ENCODE peak calls at places on chromosomes 16 and 17, in six cellular contexts. M is mesendoderm, C is H1, H is H9, K is IMR-90, O is neuronal stem cell. E is an unnamed sample. For H3K4me1, the result is how much of the 10 kb centered on the place peaks cover.

GRCh38 chr16:7236824-7237410 is 95.7 kb upstream of the RBFOX1 start:
- DNase-seq in H (no peak), O (no peak), C (no peak), M (no peak), K (no peak), E (no peak)

GRCh38 chr16:15708096-15708495 is 58.1 kb downstream of the NDE1 start:
- DNase-seq in O (no peak), H (no peak), M (no peak), C (no peak), K (peak), E (peak)

GRCh38 chr17:60959011-60959410 is 281.4 kb downstream of the BCAS3 start:
- DNase-seq in O (no peak), C (no peak), K (peak), H (no peak), M (peak), E (peak)

GRCh38 chr16:47774661-47775060 is 313.5 kb downstream of the PHKB start:
- DNase-seq in K (peak), O (no peak), H (peak), M (peak), C (peak), E (peak)

GRCh38 chr16:14362774-14363371 is 267.2 kb downstream of the PARN start:
- DNase-seq in K (peak), C (no peak), O (no peak), H (no peak), M (no peak), E (no peak)

GRCh38 chr17:20935740-20936139 is 107.1 kb downstream of the USP22 start:
- DNase-seq in K (peak), O (no peak), C (no peak), M (no peak), H (no peak), E (peak)

GRCh38 chr16:57486858-57487834 is 853 bp upstream of the DOK4 start:
- DNase-seq in M (no peak), C (no peak), K (no peak), O (no peak), H (no peak), E (no peak)

GRCh38 chr17:82213251-82214011 is 789 bp upstream of the CCDC57 start:
- DNase-seq in M (peak), C (peak), K (peak), H (no peak), O (no peak), E (peak)

GRCh38 chr17:80820331-80820730 is 171.3 kb upstream of the CHMP6 start:
- DNase-seq in O (no peak), C (no peak), M (no peak), K (no peak), H (no peak), E (no peak)

GRCh38 chr17:41775394-41776226 is 10.9 kb downstream of the JUP start:
- DNase-seq in M (peak), C (peak), O (peak), H (peak), K (no peak), E (no peak)

GRCh38 chr17:41779954-41780353 is 6.6 kb downstream of the JUP start:
- DNase-seq in O (no peak), K (no peak), C (no peak), H (no peak), M (no peak), E (no peak)

GRCh38 chr17:41777579-41778188 is 8.8 kb downstream of the JUP start:
- DNase-seq in M (peak), C (no peak), K (peak), O (no peak), H (no peak), E (peak)

GRCh38 chr17:41773731-41774193 is 12.7 kb downstream of the JUP start:
- DNase-seq in H (no peak), K (peak), C (no peak), M (no peak), O (no peak), E (peak)

GRCh38 chr17:41777157-41777578 is 9.3 kb downstream of the JUP start:
- DNase-seq in M (peak), O (no peak), H (peak), C (peak), K (no peak), E (no peak)
- H3K4me1 ChIP-seq in M (under half), O (under half), H (under half), C (under half), K (under half), E (half or more)

GRCh38 chr17:75352079-75352569 is 53.4 kb downstream of the GRB2 start:
- DNase-seq in C (peak), H (peak), O (no peak), M (peak), K (no peak), E (no peak)

GRCh38 chr17:75350706-75351105 is 54.8 kb downstream of the GRB2 start:
- DNase-seq in M (no peak), K (no peak), O (peak), H (peak), C (no peak), E (no peak)

GRCh38 chr17:75348386-75349012 is 57.0 kb downstream of the GRB2 start:
- DNase-seq in C (no peak), O (no peak), K (no peak), M (no peak), H (no peak), E (no peak)

GRCh38 chr17:75349589-75349988 is 55.9 kb downstream of the GRB2 start:
- DNase-seq in C (no peak), K (no peak), O (no peak), M (no peak), H (no peak), E (no peak)

GRCh38 chr17:75350029-75350428 is 55.4 kb downstream of the GRB2 start:
- DNase-seq in C (no peak), H (no peak), K (no peak), M (no peak), O (no peak), E (no peak)
- H2BK15ac ChIP-seq in C (no peak), H (no peak), K (no peak), M (no peak), O (no peak), E (no peak)

GRCh38 chr17:56880571-56880970 is 33.3 kb downstream of the TRIM25 start:
- DNase-seq in K (no peak), O (no peak), C (no peak), M (no peak), H (no peak), E (no peak)
- H3K23ac ChIP-seq in K (no peak), O (no peak), C (no peak), M (no peak), H (no peak), E (no peak)

DNA sequence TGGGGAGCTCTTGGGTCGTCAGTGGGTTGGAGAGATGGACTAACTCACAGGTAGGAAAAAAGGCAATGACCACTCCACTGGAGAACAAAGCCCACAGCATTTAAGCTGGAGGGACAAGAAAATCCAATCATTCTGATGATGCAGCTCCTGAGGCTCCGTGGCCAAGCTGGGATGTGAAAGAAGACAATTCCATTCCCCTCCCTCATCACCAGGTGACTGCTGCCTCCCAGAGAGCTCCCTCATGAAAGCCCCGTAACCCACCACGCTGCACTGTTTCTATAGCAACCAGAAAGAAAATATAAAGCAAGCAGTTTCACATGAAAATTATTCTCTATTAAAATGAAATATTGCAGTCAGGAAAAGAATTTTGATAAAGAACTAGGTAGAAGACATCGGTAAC is 15.2 kb downstream of the ANKRD11 start:
- DNase-seq in O (no peak), K (no peak), M (peak), C (no peak), H (no peak), E (no peak)
- H3K4me1 ChIP-seq in O (under half), K (under half), M (under half), C (under half), H (under half), E (under half)

GRCh38 chr17:72004476-72005331 is 116.1 kb upstream of the SOX9 start:
- DNase-seq in M (no peak), C (no peak), K (no peak), O (no peak), H (no peak), E (no peak)
- H2BK15ac ChIP-seq in M (no peak), C (no peak), K (no peak), O (no peak), H (no peak), E (no peak)

GRCh38 chr17:76968707-76969597 is 100.7 kb downstream of the MGAT5B start:
- DNase-seq in K (no peak), O (peak), M (peak), C (peak), H (peak), E (peak)
- H3K23ac ChIP-seq in K (no peak), O (peak), M (peak), C (no peak), H (no peak), E (no peak)

GRCh38 chr17:34255381-34255732 is 272 bp downstream of the CCL2 start:
- DNase-seq in C (no peak), H (no peak), K (no peak), O (no peak), M (no peak), E (no peak)
- H3K4me1 ChIP-seq in C (under half), H (under half), K (under half), O (under half), M (under half), E (under half)

E was measured in mesenchymal stem cell.